ENCODE peak calls at places on chromosomes 7 and 10, in four cellular contexts. N is hepatocyte, Z is AG10803, R is GM23338. O is an unnamed sample.

GRCh38 chr10:17431871-17432311 is 22.5 kb downstream of the ST8SIA6 start:
- DNase-seq in R (no peak), Z (peak), N (no peak), O (no peak)

GRCh38 chr10:51937736-51938135 is 238.3 kb upstream of the CSTF2T start:
- DNase-seq in N (no peak), Z (peak), R (no peak), O (no peak)

GRCh38 chr10:88194041-88194887 is 330.8 kb downstream of the PTEN start:
- DNase-seq in Z (peak), R (no peak), N (no peak), O (no peak)

GRCh38 chr7:139571190-139571589 is 47.7 kb downstream of the CLEC2L start:
- DNase-seq in Z (no peak), N (no peak), R (no peak), O (no peak)

GRCh38 chr10:70759769-70760168 is 25.4 kb downstream of the TBATA start:
- DNase-seq in R (peak), Z (no peak), N (no peak), O (no peak)

GRCh38 chr7:128781126-128781525 is 5.5 kb upstream of the OPN1SW start:
- DNase-seq in Z (peak), N (no peak), R (no peak), O (peak)

GRCh38 chr10:6151087-6151977 is 51.4 kb upstream of the PFKFB3 start:
- DNase-seq in Z (peak), R (peak), N (peak), O (no peak)

GRCh38 chr7:130365511-130366441 is 14.5 kb upstream of the CPA1 start:
- DNase-seq in N (no peak), Z (peak), R (peak), O (peak)

GRCh38 chr7:38291117-38291647 is 17.7 kb upstream of the TARP start:
- DNase-seq in Z (no peak), N (no peak), R (peak), O (no peak)

GRCh38 chr10:6074489-6075301 is 12.5 kb upstream of the IL2RA start:
- DNase-seq in R (no peak), N (no peak), Z (peak), O (no peak)

GRCh38 chr10:95500649-95501048 is 60.5 kb downstream of the SORBS1 start:
- DNase-seq in N (no peak), R (no peak), Z (no peak), O (no peak)

GRCh38 chr10:11107953-11108352 is 90.3 kb downstream of the CELF2 start:
- DNase-seq in N (no peak), R (peak), Z (no peak), O (no peak)

GRCh38 chr7:155804897-155805825 is 7.1 kb downstream of the SHH start:
- DNase-seq in R (peak), Z (peak), N (peak), O (no peak)

GRCh38 chr7:155802291-155802690 is 10.0 kb downstream of the SHH start:
- DNase-seq in R (no peak), Z (no peak), N (no peak), O (no peak)

GRCh38 chr7:155802906-155803417 is 9.3 kb downstream of the SHH start:
- DNase-seq in R (peak), Z (no peak), N (no peak), O (no peak)

GRCh38 chr7:155804431-155804831 is 7.8 kb downstream of the SHH start:
- DNase-seq in N (no peak), Z (no peak), R (peak), O (no peak)

GRCh38 chr7:155803418-155804376 is 8.6 kb downstream of the SHH start:
- DNase-seq in R (peak), N (peak), Z (no peak), O (no peak)
- H3K4me3 ChIP-seq in R (peak), N (no peak), Z (peak), O (peak)

GRCh38 chr10:29501692-29502091 is 133.1 kb downstream of the SVIL start:
- DNase-seq in N (no peak), Z (peak), R (no peak), O (peak)
- H3K4me3 ChIP-seq in N (no peak), Z (no peak), R (no peak), O (no peak)

GRCh38 chr10:58754419-58755180 is 241.9 kb downstream of the BICC1 start:
- DNase-seq in R (no peak), N (no peak), Z (peak), O (no peak)

GRCh38 chr10:58753425-58753824 is 240.8 kb downstream of the BICC1 start:
- DNase-seq in Z (no peak), N (no peak), R (no peak), O (no peak)

GRCh38 chr10:58757352-58758071 is 244.8 kb downstream of the BICC1 start:
- DNase-seq in R (no peak), N (no peak), Z (no peak), O (no peak)

GRCh38 chr10:58756126-58756525 is 243.5 kb downstream of the BICC1 start:
- DNase-seq in R (no peak), Z (peak), N (no peak), O (no peak)

GRCh38 chr10:58755688-58756087 is 243.0 kb downstream of the BICC1 start:
- DNase-seq in R (no peak), Z (peak), N (peak), O (peak)
- H3K4me3 ChIP-seq in R (no peak), Z (peak), N (no peak), O (peak)

GRCh38 chr10:13891542-13892431 is 305.0 kb downstream of the PRPF18 start:
- DNase-seq in Z (peak), R (peak), N (peak), O (no peak)
- H3K4me3 ChIP-seq in Z (peak), R (peak), N (peak), O (peak)

O was measured in BJ.